ENCODE peak calls at places on chromosomes 5 and 9, in eight cellular contexts. Z is esophagus squamous epithelium, S is coronary artery, B is fibroblast of lung, W is progenitor cell of endocrine pancreas, U is adrenal gland, T is uterus, O is tibial artery. I is an unnamed sample.

GRCh38 chr5:109654455-109654854 is 35.3 kb upstream of the MAN2A1 start:
- DNase-seq in T (no peak), B (no peak), O (no peak), W (no peak), U (peak), S (no peak), Z (no peak), I (no peak)

GRCh38 chr5:151755383-151755782 is 3.0 kb downstream of the ATOX1 start:
- DNase-seq in S (no peak), U (no peak), W (no peak), O (no peak), Z (no peak), B (no peak), T (no peak), I (no peak)

GRCh38 chr5:43193171-43193951 is 1.3 kb downstream of the NIM1K start:
- DNase-seq in U (peak), T (peak), B (peak), W (no peak), O (no peak), S (no peak), Z (no peak), I (no peak)

GRCh38 chr5:72281764-72282499 is 38.1 kb downstream of the MRPS27 start:
- DNase-seq in Z (no peak), O (no peak), B (peak), T (peak), W (no peak), S (no peak), U (no peak), I (no peak)

GRCh38 chr5:132011561-132012384 is at the start of gene ACSL6:
- DNase-seq in W (no peak), S (peak), B (no peak), U (peak), Z (no peak), O (peak), T (peak), I (peak)

GRCh38 chr5:53991942-53992341 is 318.4 kb downstream of the ARL15 start:
- DNase-seq in S (no peak), B (peak), Z (no peak), O (no peak), W (no peak), T (no peak), U (no peak), I (no peak)

GRCh38 chr9:89701221-89701798 is 96.5 kb downstream of the GADD45G start:
- DNase-seq in Z (no peak), U (no peak), T (peak), O (no peak), B (no peak), S (no peak), W (no peak), I (no peak)

GRCh38 chr5:343461-344401 is 22.2 kb downstream of the AHRR start:
- DNase-seq in B (peak), U (peak), S (no peak), O (no peak), Z (no peak), W (no peak), T (no peak), I (peak)

GRCh38 chr5:64100203-64100602 is 65.4 kb upstream of the RNF180 start:
- DNase-seq in Z (no peak), U (no peak), B (no peak), S (no peak), W (no peak), O (no peak), T (no peak), I (no peak)

GRCh38 chr9:129544766-129545165 is 76.1 kb downstream of the C9orf50 start:
- DNase-seq in B (no peak), W (no peak), S (no peak), U (no peak), Z (no peak), T (no peak), O (no peak), I (no peak)

GRCh38 chr9:92564479-92564878 is 28.7 kb upstream of the ECM2 start:
- DNase-seq in S (no peak), U (no peak), Z (no peak), T (no peak), O (no peak), B (peak), W (no peak), I (no peak)

GRCh38 chr9:130499804-130500263 is 55.1 kb downstream of the ASS1 start:
- DNase-seq in U (peak), S (no peak), T (no peak), W (no peak), O (no peak), Z (no peak), B (no peak), I (no peak)

GRCh38 chr5:68333649-68334549 is 118.3 kb downstream of the PIK3R1 start:
- DNase-seq in W (no peak), B (peak), Z (no peak), S (no peak), U (no peak), O (no peak), T (no peak), I (no peak)
- TF ChIP-seq CTCF in W (no peak), B (peak), Z (no peak), S (no peak), U (no peak), O (no peak), T (no peak), I (no peak)

GRCh38 chr5:160935776-160936175 is 83.8 kb upstream of the ATP10B start:
- DNase-seq in S (no peak), O (no peak), U (no peak), T (no peak), W (no peak), Z (no peak), B (no peak), I (no peak)
- TF ChIP-seq CTCF in S (no peak), O (no peak), U (no peak), T (no peak), W (no peak), Z (no peak), B (no peak), I (no peak)

GRCh38 chr9:132673355-132673754 is 3.1 kb downstream of the GTF3C4 start:
- DNase-seq in S (no peak), Z (no peak), B (peak), T (no peak), O (no peak), W (no peak), U (no peak), I (peak)
- TF ChIP-seq CTCF in S (no peak), Z (peak), B (no peak), T (no peak), O (no peak), W (no peak), U (no peak), I (peak)

GRCh38 chr5:124889850-124890249 is 143.4 kb upstream of the ZNF608 start:
- DNase-seq in T (no peak), W (no peak), O (no peak), S (no peak), Z (no peak), U (no peak), B (no peak), I (no peak)

GRCh38 chr5:124891179-124891578 is 144.7 kb upstream of the ZNF608 start:
- DNase-seq in Z (no peak), W (no peak), O (no peak), S (no peak), B (no peak), U (no peak), T (no peak), I (no peak)

GRCh38 chr5:124889522-124889828 is 143.0 kb upstream of the ZNF608 start:
- DNase-seq in U (no peak), W (no peak), T (no peak), S (no peak), Z (no peak), B (no peak), O (no peak), I (no peak)

GRCh38 chr5:124894541-124894940 is 148.1 kb upstream of the ZNF608 start:
- DNase-seq in W (no peak), T (no peak), B (no peak), U (no peak), S (no peak), Z (no peak), O (no peak), I (no peak)

GRCh38 chr5:124892185-124892848 is 145.9 kb upstream of the ZNF608 start:
- DNase-seq in U (no peak), B (no peak), O (no peak), Z (no peak), W (no peak), S (no peak), T (no peak), I (no peak)
- TF ChIP-seq CTCF in U (no peak), B (no peak), O (no peak), Z (no peak), W (no peak), S (no peak), T (no peak), I (no peak)

GRCh38 chr5:65927497-65928340 is 1.3 kb downstream of the ERBIN start:
- DNase-seq in W (no peak), Z (no peak), U (peak), S (no peak), T (no peak), O (no peak), B (peak), I (no peak)

GRCh38 chr5:65926276-65926761 is at the start of gene ERBIN:
- DNase-seq in O (peak), T (peak), S (peak), W (peak), Z (peak), U (peak), B (peak), I (peak)

GRCh38 chr5:65926893-65927292 is 518 bp downstream of the ERBIN start:
- DNase-seq in T (no peak), B (peak), S (no peak), O (no peak), W (no peak), U (peak), Z (no peak), I (no peak)

GRCh38 chr5:65928341-65928752 is 2.0 kb downstream of the ERBIN start:
- DNase-seq in S (no peak), W (no peak), T (no peak), O (no peak), U (no peak), Z (no peak), B (peak), I (no peak)

DNA sequence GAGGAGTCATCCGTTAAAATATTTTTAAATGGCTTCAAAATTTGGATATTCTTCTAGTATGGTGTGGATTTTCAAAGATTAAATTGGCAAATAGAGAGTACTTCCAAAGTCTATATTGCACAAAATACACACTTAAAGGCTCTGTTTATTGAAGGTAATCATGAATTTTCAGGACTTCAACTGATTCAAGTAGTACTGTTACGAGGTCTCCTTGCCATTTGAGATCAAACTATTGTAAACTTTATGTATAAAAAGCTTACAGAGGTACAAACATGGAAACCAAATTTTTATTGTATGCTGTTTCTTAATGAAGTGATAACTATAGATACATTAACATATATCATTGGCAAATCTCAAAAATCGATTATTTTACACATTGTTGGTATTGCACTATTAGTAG is 2.5 kb downstream of the ERBIN start:
- DNase-seq in O (no peak), B (no peak), Z (no peak), S (no peak), U (no peak), T (no peak), W (no peak), I (no peak)
- TF ChIP-seq CTCF in O (no peak), B (no peak), Z (no peak), S (no peak), U (no peak), T (no peak), W (no peak), I (no peak)

GRCh38 chr9:131942076-131942720 is 137.5 kb downstream of the MED27 start:
- DNase-seq in Z (no peak), O (no peak), W (no peak), T (no peak), S (no peak), U (no peak), B (no peak), I (no peak)

GRCh38 chr9:131934673-131935072 is 145.0 kb downstream of the MED27 start:
- DNase-seq in S (no peak), T (no peak), W (no peak), Z (no peak), B (no peak), O (no peak), U (no peak), I (no peak)

GRCh38 chr9:131936929-131937328 is 142.7 kb downstream of the MED27 start:
- DNase-seq in S (no peak), U (no peak), B (no peak), Z (no peak), W (no peak), T (no peak), O (no peak), I (no peak)
- TF ChIP-seq CTCF in S (no peak), U (no peak), B (no peak), Z (no peak), W (no peak), T (no peak), O (no peak), I (no peak)